ENCODE peak calls at places on chromosomes 13 and 19, in ten cellular contexts. One of them, this sample, is unnamed.

GRCh38 chr13:110985570-110985969 is 70.7 kb upstream of the ANKRD10 start:
- DNase-seq in OCI-LY7: no peak
- DNase-seq in upper lobe of right lung: no peak
- DNase-seq in brain microvascular endothelial cell: no peak
- DNase-seq in GM12864: no peak
- DNase-seq in cardiac fibroblast: no peak
- DNase-seq in fibroblast of mammary gland: no peak
- DNase-seq in AG10803: no peak
- DNase-seq in transverse colon: no peak
- DNase-seq in colonic mucosa: no peak
- DNase-seq in this sample: no peak

GRCh38 chr19:4676955-4677731 is 7.0 kb upstream of the MYDGF start:
- DNase-seq in OCI-LY7: peak
- DNase-seq in upper lobe of right lung: no peak
- DNase-seq in brain microvascular endothelial cell: peak
- DNase-seq in GM12864: no peak
- DNase-seq in cardiac fibroblast: peak
- DNase-seq in fibroblast of mammary gland: peak
- DNase-seq in AG10803: peak
- DNase-seq in transverse colon: peak
- DNase-seq in colonic mucosa: peak
- DNase-seq in this sample: no peak

GRCh38 chr13:75541287-75541686 is 3.6 kb upstream of the COMMD6 start:
- DNase-seq in OCI-LY7: no peak
- DNase-seq in upper lobe of right lung: no peak
- DNase-seq in brain microvascular endothelial cell: peak
- DNase-seq in GM12864: no peak
- DNase-seq in cardiac fibroblast: peak
- DNase-seq in fibroblast of mammary gland: peak
- DNase-seq in AG10803: no peak
- DNase-seq in transverse colon: no peak
- DNase-seq in colonic mucosa: no peak
- DNase-seq in this sample: no peak

GRCh38 chr13:80363890-80364503 is 23.1 kb upstream of the SPRY2 start:
- DNase-seq in OCI-LY7: peak
- DNase-seq in upper lobe of right lung: no peak
- DNase-seq in brain microvascular endothelial cell: no peak
- DNase-seq in GM12864: no peak
- DNase-seq in cardiac fibroblast: peak
- DNase-seq in fibroblast of mammary gland: peak
- DNase-seq in AG10803: peak
- DNase-seq in transverse colon: no peak
- DNase-seq in colonic mucosa: no peak
- DNase-seq in this sample: no peak

GRCh38 chr19:6099633-6100032 is 10.7 kb downstream of the RFX2 start:
- DNase-seq in OCI-LY7: no peak
- DNase-seq in upper lobe of right lung: no peak
- DNase-seq in brain microvascular endothelial cell: no peak
- DNase-seq in GM12864: no peak
- DNase-seq in cardiac fibroblast: no peak
- DNase-seq in fibroblast of mammary gland: no peak
- DNase-seq in AG10803: no peak
- DNase-seq in transverse colon: no peak
- DNase-seq in colonic mucosa: no peak
- DNase-seq in this sample: no peak

GRCh38 chr13:44576396-44577235 is 486 bp upstream of the TSC22D1 start:
- DNase-seq in OCI-LY7: peak
- DNase-seq in upper lobe of right lung: peak
- DNase-seq in brain microvascular endothelial cell: no peak
- DNase-seq in GM12864: no peak
- DNase-seq in cardiac fibroblast: no peak
- DNase-seq in fibroblast of mammary gland: no peak
- DNase-seq in AG10803: no peak
- DNase-seq in transverse colon: peak
- DNase-seq in colonic mucosa: no peak
- DNase-seq in this sample: no peak

GRCh38 chr19:4556574-4557185 is 2.8 kb downstream of the SEMA6B start:
- DNase-seq in OCI-LY7: peak
- DNase-seq in upper lobe of right lung: peak
- DNase-seq in brain microvascular endothelial cell: no peak
- DNase-seq in GM12864: no peak
- DNase-seq in cardiac fibroblast: peak
- DNase-seq in fibroblast of mammary gland: peak
- DNase-seq in AG10803: no peak
- DNase-seq in transverse colon: peak
- DNase-seq in colonic mucosa: peak
- DNase-seq in this sample: no peak

GRCh38 chr13:21670006-21670882 is 629 bp upstream of the FGF9 start:
- DNase-seq in OCI-LY7: peak
- DNase-seq in upper lobe of right lung: peak
- DNase-seq in brain microvascular endothelial cell: peak
- DNase-seq in GM12864: no peak
- DNase-seq in cardiac fibroblast: peak
- DNase-seq in fibroblast of mammary gland: peak
- DNase-seq in AG10803: peak
- DNase-seq in transverse colon: peak
- DNase-seq in colonic mucosa: peak
- DNase-seq in this sample: no peak

GRCh38 chr19:11195169-11195568 is 2.2 kb downstream of the KANK2 start:
- DNase-seq in OCI-LY7: peak
- DNase-seq in upper lobe of right lung: no peak
- DNase-seq in brain microvascular endothelial cell: no peak
- DNase-seq in GM12864: no peak
- DNase-seq in cardiac fibroblast: peak
- DNase-seq in fibroblast of mammary gland: no peak
- DNase-seq in AG10803: no peak
- DNase-seq in transverse colon: no peak
- DNase-seq in colonic mucosa: no peak
- DNase-seq in this sample: no peak

GRCh38 chr19:1122021-1122971 is 18.5 kb downstream of the GPX4 start:
- DNase-seq in OCI-LY7: no peak
- DNase-seq in upper lobe of right lung: no peak
- DNase-seq in brain microvascular endothelial cell: no peak
- DNase-seq in GM12864: no peak
- DNase-seq in cardiac fibroblast: no peak
- DNase-seq in fibroblast of mammary gland: no peak
- DNase-seq in AG10803: no peak
- DNase-seq in transverse colon: no peak
- DNase-seq in colonic mucosa: no peak
- DNase-seq in this sample: no peak

GRCh38 chr19:6198896-6199239 is 63.4 kb downstream of the ACSBG2 start:
- DNase-seq in OCI-LY7: peak
- DNase-seq in upper lobe of right lung: no peak
- DNase-seq in brain microvascular endothelial cell: no peak
- DNase-seq in GM12864: no peak
- DNase-seq in cardiac fibroblast: no peak
- DNase-seq in fibroblast of mammary gland: no peak
- DNase-seq in AG10803: no peak
- DNase-seq in transverse colon: no peak
- DNase-seq in colonic mucosa: no peak
- DNase-seq in this sample: no peak

GRCh38 chr19:47697863-47698609 is 15.2 kb upstream of the EHD2 start:
- DNase-seq in OCI-LY7: peak
- DNase-seq in upper lobe of right lung: peak
- DNase-seq in brain microvascular endothelial cell: peak
- DNase-seq in GM12864: peak
- DNase-seq in cardiac fibroblast: peak
- DNase-seq in fibroblast of mammary gland: peak
- DNase-seq in AG10803: peak
- DNase-seq in transverse colon: peak
- DNase-seq in colonic mucosa: peak
- DNase-seq in this sample: peak

GRCh38 chr13:98411617-98412310 is 165.1 kb downstream of the STK24 start:
- DNase-seq in OCI-LY7: no peak
- DNase-seq in upper lobe of right lung: peak
- DNase-seq in brain microvascular endothelial cell: no peak
- DNase-seq in GM12864: no peak
- DNase-seq in cardiac fibroblast: no peak
- DNase-seq in fibroblast of mammary gland: no peak
- DNase-seq in AG10803: peak
- DNase-seq in transverse colon: peak
- DNase-seq in colonic mucosa: no peak
- DNase-seq in this sample: no peak
- H3K4me3 ChIP-seq in OCI-LY7: no peak
- H3K4me3 ChIP-seq in upper lobe of right lung: peak
- H3K4me3 ChIP-seq in brain microvascular endothelial cell: no peak
- H3K4me3 ChIP-seq in GM12864: no peak
- H3K4me3 ChIP-seq in cardiac fibroblast: no peak
- H3K4me3 ChIP-seq in fibroblast of mammary gland: no peak
- H3K4me3 ChIP-seq in AG10803: no peak
- H3K4me3 ChIP-seq in transverse colon: no peak
- H3K4me3 ChIP-seq in colonic mucosa: no peak
- H3K4me3 ChIP-seq in this sample: no peak

DNA sequence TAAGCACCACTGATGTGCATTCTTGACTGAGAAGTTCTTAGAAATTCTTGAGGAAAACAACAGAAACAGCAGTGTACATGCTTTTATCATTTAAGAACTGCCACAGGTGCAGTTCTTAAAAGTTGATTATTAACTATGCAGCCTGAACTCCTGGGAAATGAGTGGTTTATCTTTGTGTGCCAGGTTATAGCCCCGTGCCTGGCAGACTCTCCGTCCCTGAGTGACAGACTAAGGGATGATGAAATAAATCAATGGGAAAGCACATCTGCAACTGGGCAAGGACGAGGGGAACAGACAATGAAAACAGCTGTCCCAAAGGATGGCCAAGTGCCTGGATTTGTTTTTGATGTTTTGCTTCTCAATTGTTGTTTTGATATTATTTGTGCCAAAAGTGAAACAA is 84.4 kb upstream of the SPATA13 start:
- DNase-seq in OCI-LY7: no peak
- DNase-seq in upper lobe of right lung: no peak
- DNase-seq in brain microvascular endothelial cell: no peak
- DNase-seq in GM12864: no peak
- DNase-seq in cardiac fibroblast: no peak
- DNase-seq in fibroblast of mammary gland: no peak
- DNase-seq in AG10803: no peak
- DNase-seq in transverse colon: peak
- DNase-seq in colonic mucosa: peak
- DNase-seq in this sample: peak
- H3K4me3 ChIP-seq in OCI-LY7: no peak
- H3K4me3 ChIP-seq in upper lobe of right lung: peak
- H3K4me3 ChIP-seq in brain microvascular endothelial cell: no peak
- H3K4me3 ChIP-seq in GM12864: no peak
- H3K4me3 ChIP-seq in cardiac fibroblast: no peak
- H3K4me3 ChIP-seq in fibroblast of mammary gland: no peak
- H3K4me3 ChIP-seq in AG10803: no peak
- H3K4me3 ChIP-seq in transverse colon: peak
- H3K4me3 ChIP-seq in colonic mucosa: peak
- H3K4me3 ChIP-seq in this sample: no peak

DNA sequence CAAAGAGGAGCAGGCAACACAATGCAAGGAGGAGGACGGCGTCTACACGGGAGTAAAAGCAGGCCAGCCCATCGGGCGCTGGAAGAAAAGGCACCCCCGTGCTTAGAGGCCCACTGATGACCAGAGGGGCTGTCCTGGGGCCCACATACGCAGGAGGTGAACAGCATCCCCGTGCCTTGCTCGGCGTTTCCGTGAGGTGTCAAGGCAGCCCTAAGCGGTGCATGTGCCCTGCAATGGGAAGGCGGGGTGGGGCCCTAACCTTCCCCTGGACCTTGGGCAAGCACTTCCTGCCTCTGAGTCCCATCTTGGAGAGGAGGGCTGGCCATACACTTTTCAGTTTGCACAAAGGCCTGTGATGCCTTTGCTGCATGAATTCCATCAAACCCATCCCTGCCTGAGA is 47.8 kb upstream of the ATP11A start:
- DNase-seq in OCI-LY7: no peak
- DNase-seq in upper lobe of right lung: peak
- DNase-seq in brain microvascular endothelial cell: no peak
- DNase-seq in GM12864: no peak
- DNase-seq in cardiac fibroblast: no peak
- DNase-seq in fibroblast of mammary gland: no peak
- DNase-seq in AG10803: no peak
- DNase-seq in transverse colon: no peak
- DNase-seq in colonic mucosa: no peak
- DNase-seq in this sample: no peak
- H3K4me3 ChIP-seq in OCI-LY7: no peak
- H3K4me3 ChIP-seq in upper lobe of right lung: no peak
- H3K4me3 ChIP-seq in brain microvascular endothelial cell: no peak
- H3K4me3 ChIP-seq in GM12864: no peak
- H3K4me3 ChIP-seq in cardiac fibroblast: no peak
- H3K4me3 ChIP-seq in fibroblast of mammary gland: no peak
- H3K4me3 ChIP-seq in AG10803: no peak
- H3K4me3 ChIP-seq in transverse colon: no peak
- H3K4me3 ChIP-seq in colonic mucosa: no peak
- H3K4me3 ChIP-seq in this sample: no peak

GRCh38 chr19:38425810-38426466 is at the start of gene RASGRP4:
- DNase-seq in OCI-LY7: no peak
- DNase-seq in upper lobe of right lung: peak
- DNase-seq in brain microvascular endothelial cell: no peak
- DNase-seq in GM12864: no peak
- DNase-seq in cardiac fibroblast: no peak
- DNase-seq in fibroblast of mammary gland: no peak
- DNase-seq in AG10803: no peak
- DNase-seq in transverse colon: peak
- DNase-seq in colonic mucosa: peak
- DNase-seq in this sample: no peak

GRCh38 chr19:38421856-38422255 is 4.2 kb downstream of the RASGRP4 start:
- DNase-seq in OCI-LY7: no peak
- DNase-seq in upper lobe of right lung: no peak
- DNase-seq in brain microvascular endothelial cell: no peak
- DNase-seq in GM12864: no peak
- DNase-seq in cardiac fibroblast: no peak
- DNase-seq in fibroblast of mammary gland: no peak
- DNase-seq in AG10803: no peak
- DNase-seq in transverse colon: no peak
- DNase-seq in colonic mucosa: no peak
- DNase-seq in this sample: no peak

GRCh38 chr19:38424272-38424671 is 1.7 kb downstream of the RASGRP4 start:
- DNase-seq in OCI-LY7: no peak
- DNase-seq in upper lobe of right lung: no peak
- DNase-seq in brain microvascular endothelial cell: no peak
- DNase-seq in GM12864: no peak
- DNase-seq in cardiac fibroblast: no peak
- DNase-seq in fibroblast of mammary gland: no peak
- DNase-seq in AG10803: no peak
- DNase-seq in transverse colon: no peak
- DNase-seq in colonic mucosa: no peak
- DNase-seq in this sample: no peak

GRCh38 chr19:38422405-38422804 is 3.6 kb downstream of the RASGRP4 start:
- DNase-seq in OCI-LY7: no peak
- DNase-seq in upper lobe of right lung: no peak
- DNase-seq in brain microvascular endothelial cell: no peak
- DNase-seq in GM12864: no peak
- DNase-seq in cardiac fibroblast: no peak
- DNase-seq in fibroblast of mammary gland: no peak
- DNase-seq in AG10803: no peak
- DNase-seq in transverse colon: no peak
- DNase-seq in colonic mucosa: no peak
- DNase-seq in this sample: no peak

DNA sequence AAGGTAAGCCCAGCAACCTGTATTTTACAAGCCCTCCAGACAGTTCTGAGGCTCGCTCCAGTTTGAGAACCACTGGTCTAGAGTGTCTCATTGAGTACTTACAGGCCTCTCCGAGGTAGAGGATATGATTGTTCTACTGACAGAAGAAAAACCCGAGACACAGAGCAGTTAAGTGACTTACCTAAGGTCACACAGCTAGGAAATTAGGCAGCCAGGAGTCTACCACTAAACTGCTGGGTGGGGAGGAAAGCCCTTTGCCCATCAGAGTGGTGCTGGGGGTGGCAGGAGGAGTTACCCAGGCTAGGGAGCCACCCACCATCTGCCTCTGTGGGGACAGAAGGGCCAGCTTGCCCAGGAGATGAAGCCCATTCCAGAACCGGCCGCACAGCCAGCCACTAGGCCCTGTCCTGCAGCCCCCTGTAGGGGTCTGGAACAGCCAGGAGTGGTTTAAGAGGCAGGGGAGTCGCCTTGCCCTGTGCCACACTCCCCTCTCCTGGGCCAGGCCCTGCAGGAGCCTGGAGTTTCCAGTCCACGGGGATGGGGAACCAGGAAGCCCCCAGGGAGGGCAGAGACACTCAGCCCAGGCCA is 703 bp downstream of the RASGRP4 start:
- DNase-seq in OCI-LY7: no peak
- DNase-seq in upper lobe of right lung: no peak
- DNase-seq in brain microvascular endothelial cell: no peak
- DNase-seq in GM12864: no peak
- DNase-seq in cardiac fibroblast: no peak
- DNase-seq in fibroblast of mammary gland: no peak
- DNase-seq in AG10803: no peak
- DNase-seq in transverse colon: no peak
- DNase-seq in colonic mucosa: no peak
- DNase-seq in this sample: no peak
- H3K4me3 ChIP-seq in OCI-LY7: no peak
- H3K4me3 ChIP-seq in upper lobe of right lung: peak
- H3K4me3 ChIP-seq in brain microvascular endothelial cell: no peak
- H3K4me3 ChIP-seq in GM12864: no peak
- H3K4me3 ChIP-seq in cardiac fibroblast: no peak
- H3K4me3 ChIP-seq in fibroblast of mammary gland: no peak
- H3K4me3 ChIP-seq in AG10803: no peak
- H3K4me3 ChIP-seq in transverse colon: peak
- H3K4me3 ChIP-seq in colonic mucosa: peak
- H3K4me3 ChIP-seq in this sample: no peak